ENCODE peak calls at places on chromosomes 16 and 17, in ten cellular contexts. I is MM.1S, J is sigmoid colon, F is upper lobe of right lung, Z is OCI-LY7, R is left ventricle myocardium inferior, L is neural progenitor cell, X is brain microvascular endothelial cell, M is pancreas, H is adrenal gland. O is an unnamed sample.

GRCh38 chr17:51120357-51120738 is 320 bp downstream of the SPAG9 start:
- DNase-seq in J (peak), Z (peak), L (no peak), F (no peak), H (peak), X (peak), M (no peak), R (no peak), I (peak), O (peak)

GRCh38 chr16:57775661-57776469 is 26.4 kb downstream of the KIFC3 start:
- DNase-seq in M (peak), Z (no peak), J (no peak), R (no peak), I (no peak), F (no peak), L (peak), X (peak), H (no peak), O (no peak)

GRCh38 chr16:31569360-31569717 is 41.6 kb downstream of the AHSP start:
- DNase-seq in L (peak), F (no peak), M (no peak), R (no peak), I (no peak), X (no peak), H (no peak), J (no peak), Z (no peak), O (no peak)

GRCh38 chr16:12086861-12087260 is 110.3 kb downstream of the SNX29 start:
- DNase-seq in X (peak), R (no peak), M (no peak), H (no peak), J (peak), L (no peak), I (no peak), F (no peak), Z (no peak), O (no peak)

GRCh38 chr17:29121442-29121841 is 58.8 kb downstream of the MYO18A start:
- DNase-seq in I (no peak), L (no peak), R (no peak), M (peak), X (no peak), J (no peak), F (no peak), H (no peak), Z (no peak), O (no peak)

GRCh38 chr17:16281351-16281750 is 64.3 kb downstream of the PIGL start:
- DNase-seq in Z (no peak), M (no peak), L (no peak), J (no peak), I (no peak), F (no peak), X (peak), H (no peak), R (no peak), O (no peak)

GRCh38 chr16:2275476-2276450 is 7.8 kb upstream of the RNPS1 start:
- DNase-seq in X (no peak), I (no peak), Z (no peak), M (peak), F (no peak), H (no peak), R (peak), J (no peak), L (no peak), O (no peak)

GRCh38 chr16:69565611-69566436 is at the start of gene NFAT5:
- DNase-seq in L (peak), Z (peak), I (peak), J (peak), X (peak), M (peak), F (peak), H (peak), R (peak), O (peak)

GRCh38 chr16:30494709-30495108 is 22.2 kb downstream of the ITGAL start:
- DNase-seq in F (no peak), M (no peak), L (no peak), H (no peak), Z (no peak), I (no peak), J (no peak), R (no peak), X (no peak), O (no peak)

GRCh38 chr16:85607331-85607765 is 5.8 kb upstream of the GSE1 start:
- DNase-seq in I (no peak), M (no peak), F (no peak), L (peak), H (no peak), J (no peak), Z (peak), X (no peak), R (no peak), O (no peak)

GRCh38 chr17:1108810-1109605 is 70.8 kb downstream of the ABR start:
- DNase-seq in M (peak), I (peak), Z (peak), X (no peak), R (peak), L (peak), H (peak), F (peak), J (peak), O (peak)

GRCh38 chr17:29593546-29594440 is 861 bp downstream of the ANKRD13B start:
- DNase-seq in M (peak), I (peak), X (no peak), H (peak), Z (peak), L (peak), J (peak), R (no peak), F (peak), O (no peak)

GRCh38 chr16:88633684-88634140 is 4.7 kb upstream of the IL17C start:
- DNase-seq in X (peak), M (peak), F (peak), R (no peak), Z (peak), H (no peak), L (peak), J (no peak), I (peak), O (no peak)

GRCh38 chr16:11966173-11966572 is 1.2 kb downstream of the TNFRSF17 start:
- DNase-seq in Z (peak), M (no peak), L (no peak), F (no peak), H (no peak), R (no peak), J (no peak), X (no peak), I (peak), O (no peak)

GRCh38 chr16:75632857-75633256 is 9.8 kb upstream of the ADAT1 start:
- DNase-seq in L (no peak), J (no peak), X (no peak), I (no peak), F (no peak), Z (no peak), M (no peak), R (no peak), H (no peak), O (no peak)

GRCh38 chr17:32927724-32928526 is at the start of gene TMEM98:
- DNase-seq in L (peak), R (peak), F (peak), Z (no peak), H (peak), X (no peak), M (peak), J (no peak), I (peak), O (no peak)

GRCh38 chr16:85206472-85207356 is 94.4 kb upstream of the CIBAR2 start:
- DNase-seq in H (peak), Z (no peak), J (peak), M (peak), X (no peak), F (peak), I (no peak), R (peak), L (peak), O (no peak)

GRCh38 chr17:77147357-77147801 is 6.6 kb downstream of the SEC14L1 start:
- DNase-seq in F (peak), H (no peak), M (no peak), J (no peak), Z (peak), L (no peak), R (no peak), X (no peak), I (peak), O (no peak)

GRCh38 chr17:63476857-63477470 is at the start of gene ACE:
- DNase-seq in M (peak), R (peak), L (peak), X (no peak), J (no peak), Z (peak), F (peak), H (peak), I (peak), O (no peak)

GRCh38 chr16:28610595-28611270 is 889 bp upstream of the SULT1A1 start:
- DNase-seq in Z (no peak), L (no peak), H (peak), X (no peak), I (no peak), F (no peak), J (no peak), M (no peak), R (no peak), O (no peak)

GRCh38 chr16:88792078-88792550 is 7.1 kb upstream of the PIEZO1 start:
- DNase-seq in L (no peak), I (no peak), X (no peak), Z (no peak), R (no peak), F (no peak), J (no peak), H (no peak), M (peak), O (no peak)

GRCh38 chr17:82246040-82246364 is 17.2 kb downstream of the SLC16A3 start:
- DNase-seq in F (no peak), J (peak), I (no peak), L (no peak), R (no peak), X (no peak), Z (no peak), H (peak), M (no peak), O (no peak)
- H3K27ac ChIP-seq in F (peak), J (peak), I (no peak), L (no peak), R (peak), X (no peak), Z (no peak), H (peak), M (no peak), O (no peak)

GRCh38 chr16:66405057-66405783 is 21.9 kb upstream of the BEAN1 start:
- DNase-seq in M (no peak), R (no peak), H (no peak), I (no peak), L (no peak), F (no peak), J (no peak), Z (no peak), X (no peak), O (no peak)

GRCh38 chr16:66409156-66409555 is 17.9 kb upstream of the BEAN1 start:
- DNase-seq in R (no peak), L (no peak), H (no peak), J (no peak), X (no peak), F (no peak), M (no peak), Z (no peak), I (no peak), O (no peak)

GRCh38 chr16:66403531-66404145 is 23.5 kb upstream of the BEAN1 start:
- DNase-seq in I (no peak), Z (no peak), F (no peak), X (no peak), H (no peak), J (no peak), L (no peak), M (no peak), R (no peak), O (no peak)

GRCh38 chr16:66408181-66409048 is 18.7 kb upstream of the BEAN1 start:
- DNase-seq in H (no peak), L (no peak), Z (peak), X (peak), M (no peak), I (peak), F (no peak), R (peak), J (no peak), O (no peak)

GRCh38 chr16:66406534-66407368 is 20.3 kb upstream of the BEAN1 start:
- DNase-seq in M (peak), F (peak), Z (peak), J (peak), R (peak), X (peak), H (peak), L (peak), I (peak), O (peak)
- TF ChIP-seq CTCF in M (peak), F (peak), Z (peak), J (peak), R (peak), X (peak), H (peak), L (peak), I (peak), O (peak)

GRCh38 chr17:74776990-74777389 is 845 bp upstream of the NAT9 start:
- DNase-seq in I (no peak), H (no peak), X (no peak), J (no peak), M (no peak), F (no peak), Z (no peak), R (no peak), L (no peak), O (no peak)
- H3K27ac ChIP-seq in I (no peak), H (no peak), X (no peak), J (no peak), M (no peak), F (peak), Z (no peak), R (no peak), L (no peak), O (peak)

GRCh38 chr17:34378664-34379101 is 15.7 kb upstream of the CCL1 start:
- DNase-seq in L (no peak), I (peak), M (no peak), F (no peak), J (no peak), R (no peak), H (no peak), X (no peak), Z (peak), O (no peak)
- TF ChIP-seq CTCF in L (no peak), I (peak), M (no peak), F (peak), J (no peak), R (no peak), H (no peak), X (no peak), Z (peak), O (no peak)

GRCh38 chr16:4318171-4318910 is 2.5 kb downstream of the GLIS2 start:
- DNase-seq in I (no peak), H (no peak), F (no peak), J (no peak), Z (no peak), L (peak), M (no peak), R (no peak), X (no peak), O (no peak)

GRCh38 chr16:4319454-4319853 is 3.6 kb downstream of the GLIS2 start:
- DNase-seq in L (no peak), H (peak), Z (peak), I (peak), J (peak), F (peak), M (peak), R (no peak), X (no peak), O (peak)

GRCh38 chr16:4316732-4317461 is 1.0 kb downstream of the GLIS2 start:
- DNase-seq in X (no peak), M (peak), J (peak), L (no peak), I (no peak), R (peak), F (peak), H (peak), Z (no peak), O (no peak)

GRCh38 chr16:4316103-4316731 is 350 bp downstream of the GLIS2 start:
- DNase-seq in M (peak), F (peak), Z (no peak), X (no peak), L (peak), I (no peak), H (no peak), J (peak), R (no peak), O (no peak)

DNA sequence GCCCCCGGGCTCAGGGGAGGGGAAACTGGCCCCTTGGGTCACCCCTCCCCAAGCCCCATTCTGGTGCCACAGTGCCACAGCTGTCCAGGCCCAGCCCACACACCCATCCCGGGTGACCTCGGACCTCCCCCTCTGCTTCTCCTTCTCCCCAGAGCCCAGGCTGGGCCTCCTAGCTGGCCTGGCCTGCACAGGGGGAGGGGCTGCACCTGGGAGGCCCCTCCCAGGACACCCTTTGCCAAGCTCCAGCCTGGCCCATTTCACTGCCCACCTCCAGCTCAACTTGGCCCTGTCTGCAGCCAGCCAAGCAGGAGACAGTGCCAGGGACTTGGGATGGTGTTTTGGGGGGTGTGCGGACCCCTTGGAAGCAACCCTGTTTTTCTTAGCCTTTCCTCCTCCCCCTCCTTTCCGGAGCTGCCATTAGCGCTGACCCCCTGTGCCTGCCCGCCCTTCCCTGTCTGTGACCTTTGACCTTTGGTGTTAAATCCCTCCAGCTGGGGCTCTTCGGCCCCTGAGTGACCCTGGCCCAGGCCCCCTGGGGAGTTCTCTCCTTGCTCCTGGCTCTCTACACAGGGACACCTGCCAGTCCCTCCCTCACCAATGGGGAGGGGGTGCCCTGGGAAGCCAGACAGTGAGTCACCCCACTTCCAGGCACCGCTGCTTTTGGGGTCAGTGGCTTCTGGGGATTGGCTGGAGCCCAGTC is 1.8 kb downstream of the GLIS2 start:
- DNase-seq in X (no peak), H (peak), R (no peak), M (no peak), Z (no peak), I (no peak), F (peak), L (peak), J (peak), O (no peak)
- H3K27ac ChIP-seq in X (no peak), H (peak), R (peak), M (peak), Z (no peak), I (no peak), F (peak), L (no peak), J (peak), O (no peak)

GRCh38 chr16:715448-716249 is 731 bp downstream of the METRN start:
- DNase-seq in Z (peak), J (no peak), R (no peak), M (no peak), F (peak), H (no peak), X (no peak), I (no peak), L (peak), O (no peak)
- TF ChIP-seq CTCF in Z (peak), J (no peak), R (no peak), M (no peak), F (no peak), H (no peak), X (no peak), I (no peak), L (peak), O (no peak)

DNA sequence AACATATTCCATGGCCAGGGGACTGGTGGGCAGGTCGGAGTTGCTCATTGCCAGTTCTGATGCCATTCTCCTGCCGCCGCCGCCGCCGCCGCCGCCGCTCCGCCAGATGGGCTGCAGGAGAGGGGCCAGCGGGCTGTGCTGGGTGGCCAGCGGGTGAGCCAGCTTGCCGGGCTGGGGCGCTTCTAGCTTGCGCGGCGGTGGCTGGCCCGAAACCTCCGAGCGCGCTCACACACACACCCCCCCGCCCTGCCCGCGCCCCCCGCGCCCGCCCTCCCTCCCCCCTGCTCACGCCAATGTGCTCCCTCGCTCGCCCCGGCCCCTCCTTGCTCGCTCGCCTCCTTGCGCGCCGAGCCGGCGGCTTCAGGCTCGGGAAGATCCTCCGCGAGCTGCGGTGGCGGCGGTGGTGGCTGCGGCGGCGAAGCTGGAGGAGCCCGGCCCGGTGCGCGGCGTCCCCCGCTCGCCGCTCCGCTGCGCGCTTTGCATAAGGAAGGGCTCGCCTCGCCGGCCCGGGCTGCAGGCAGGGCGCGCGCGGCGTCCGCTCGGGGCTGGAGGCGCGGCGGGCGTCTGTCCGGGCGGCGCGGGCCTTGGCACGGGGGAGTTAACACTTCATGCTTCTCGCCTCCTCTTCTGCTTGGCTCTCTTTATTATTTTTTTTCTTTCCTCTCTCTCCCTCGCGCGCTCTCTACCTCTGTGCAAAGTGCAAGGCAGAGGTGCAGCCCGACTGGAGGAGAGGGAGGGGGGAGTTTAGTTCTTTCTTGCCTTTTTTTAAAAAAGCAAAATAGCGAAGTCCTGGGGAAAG is 501 bp downstream of the MAF start:
- DNase-seq in H (peak), I (peak), F (peak), J (peak), R (peak), L (peak), M (peak), X (no peak), Z (peak), O (peak)
- H3K27ac ChIP-seq in H (peak), I (peak), F (peak), J (peak), R (peak), L (peak), M (peak), X (peak), Z (no peak), O (peak)

DNA sequence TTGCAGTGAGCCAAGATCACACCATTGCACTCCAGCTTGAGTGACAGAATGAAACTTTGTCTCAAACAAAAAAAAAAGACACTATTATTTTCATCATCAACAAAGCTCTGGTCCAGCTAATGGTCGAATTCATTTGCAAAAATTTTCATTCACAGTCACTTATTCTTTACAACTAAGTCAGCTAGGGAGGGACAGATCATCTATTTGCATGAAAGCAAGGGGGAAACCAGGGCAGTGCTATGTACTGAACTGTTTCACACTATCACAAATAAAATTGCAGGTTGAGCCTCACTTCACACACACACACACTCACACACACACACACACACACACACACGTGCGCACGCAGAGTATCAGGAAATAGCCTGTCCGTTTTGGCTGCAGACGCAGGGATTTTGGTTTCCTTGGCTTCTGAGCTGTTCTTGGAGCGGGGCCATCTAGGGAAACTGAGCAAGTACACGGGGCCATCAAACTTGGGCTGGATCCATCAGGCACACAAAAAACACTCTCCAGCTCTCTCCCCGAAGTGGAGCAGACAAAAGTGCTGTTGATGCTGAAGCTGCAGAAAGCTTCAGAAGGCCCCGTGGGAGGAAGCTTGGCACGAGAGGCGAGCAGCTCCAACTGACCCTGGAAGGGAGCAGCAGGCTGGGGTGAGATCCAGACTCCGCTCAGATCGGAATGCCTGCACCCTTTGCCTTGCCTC is 44.3 kb upstream of the HELZ start:
- DNase-seq in H (peak), X (peak), F (peak), J (peak), Z (peak), M (peak), R (peak), I (no peak), L (no peak), O (no peak)
- TF ChIP-seq CTCF in H (no peak), X (no peak), F (no peak), J (no peak), Z (no peak), M (no peak), R (no peak), I (no peak), L (no peak), O (no peak)